ENCODE peak calls at places on chromosomes 16 and 17, in eight cellular contexts. A is A549; N is ovary; T is Karpas-422; Y is CD8-positive, alpha-beta memory T cell; F is AG10803; O is ascending aorta; E is epithelial cell of esophagus. S is an unnamed sample.

GRCh38 chr17:6376901-6377300 is 58.0 kb downstream of the AIPL1 start:
- DNase-seq in E (no peak), Y (no peak), O (no peak), N (no peak), T (no peak), A (no peak), F (no peak), S (no peak)

GRCh38 chr17:63932008-63932561 is at the start of gene CD79B:
- DNase-seq in N (no peak), F (no peak), T (peak), Y (peak), A (no peak), O (no peak), E (no peak), S (no peak)

GRCh38 chr17:79866791-79867190 is 27.6 kb upstream of the CBX4 start:
- DNase-seq in O (no peak), Y (no peak), A (no peak), F (no peak), E (no peak), N (no peak), T (no peak), S (no peak)

GRCh38 chr17:6589266-6589946 is 33.1 kb upstream of the PITPNM3 start:
- DNase-seq in Y (no peak), F (peak), A (no peak), T (no peak), E (no peak), N (no peak), O (no peak), S (no peak)

GRCh38 chr17:20053343-20053964 is 44.3 kb downstream of the SPECC1 start:
- DNase-seq in T (no peak), E (no peak), N (no peak), Y (no peak), O (no peak), A (no peak), F (no peak), S (no peak)

GRCh38 chr17:64455993-64456885 is 7.3 kb downstream of the MILR1 start:
- DNase-seq in Y (no peak), N (no peak), E (no peak), T (peak), F (no peak), A (no peak), O (no peak), S (no peak)

GRCh38 chr17:2070241-2071023 is 15.5 kb downstream of the HIC1 start:
- DNase-seq in Y (no peak), N (no peak), O (no peak), A (no peak), E (no peak), T (peak), F (no peak), S (no peak)

GRCh38 chr17:50029185-50029584 is 26.7 kb upstream of the ITGA3 start:
- DNase-seq in A (no peak), N (no peak), T (no peak), O (no peak), E (no peak), Y (no peak), F (no peak), S (no peak)

GRCh38 chr17:74368341-74369152 is 1.2 kb downstream of the GPR142 start:
- DNase-seq in T (peak), N (peak), E (peak), A (peak), F (peak), Y (peak), O (peak), S (peak)

GRCh38 chr17:77011173-77012011 is 129.4 kb upstream of the SEC14L1 start:
- DNase-seq in A (no peak), T (peak), F (peak), N (no peak), O (no peak), Y (peak), E (peak), S (no peak)

GRCh38 chr17:15263206-15263579 is 1.9 kb downstream of the PMP22 start:
- DNase-seq in F (peak), E (no peak), O (peak), A (peak), Y (no peak), T (no peak), N (peak), S (peak)

GRCh38 chr16:67546761-67547422 is 15.4 kb upstream of the CTCF start:
- DNase-seq in T (peak), N (peak), F (peak), Y (peak), O (peak), A (peak), E (peak), S (no peak)

GRCh38 chr17:74471341-74471740 is 4.9 kb downstream of the CD300A start:
- DNase-seq in T (no peak), F (no peak), O (no peak), Y (no peak), A (no peak), N (no peak), E (no peak), S (no peak)

GRCh38 chr17:10857976-10858375 is 20.1 kb upstream of the PIRT start:
- DNase-seq in A (no peak), E (no peak), T (no peak), N (no peak), O (no peak), Y (no peak), F (no peak), S (no peak)

GRCh38 chr16:54282202-54282922 is 4.2 kb downstream of the IRX3 start:
- DNase-seq in T (no peak), A (peak), Y (no peak), N (peak), E (peak), F (peak), O (peak), S (no peak)

GRCh38 chr17:47792979-47793378 is 28.6 kb downstream of the OSBPL7 start:
- DNase-seq in Y (no peak), A (no peak), T (no peak), O (no peak), N (no peak), F (no peak), E (no peak), S (no peak)

GRCh38 chr17:72192409-72193192 is 71.8 kb downstream of the SOX9 start:
- DNase-seq in F (peak), A (no peak), Y (no peak), E (peak), O (peak), N (no peak), T (no peak), S (peak)

GRCh38 chr16:89395150-89396142 is 94.9 kb downstream of the ANKRD11 start:
- DNase-seq in T (no peak), O (peak), E (peak), A (peak), Y (no peak), F (peak), N (peak), S (peak)

GRCh38 chr17:48730240-48730550 is 1.6 kb upstream of the HOXB13 start:
- DNase-seq in N (no peak), A (no peak), F (no peak), E (no peak), Y (no peak), T (no peak), O (no peak), S (no peak)

GRCh38 chr17:32783602-32784001 is 93.3 kb downstream of the MYO1D start:
- DNase-seq in O (no peak), N (no peak), T (peak), E (peak), F (peak), A (peak), Y (peak), S (no peak)

GRCh38 chr17:39739020-39739884 is 1.5 kb downstream of the GRB7 start:
- DNase-seq in A (peak), T (no peak), E (peak), N (no peak), Y (no peak), O (no peak), F (peak), S (no peak)
- H3K4me3 ChIP-seq in A (peak), T (no peak), E (peak), N (peak), Y (no peak), O (peak), F (peak), S (no peak)

GRCh38 chr16:85460983-85461813 is 151.9 kb upstream of the GSE1 start:
- DNase-seq in F (peak), N (peak), Y (no peak), O (no peak), T (no peak), E (peak), A (peak), S (peak)
- H3K4me3 ChIP-seq in F (no peak), N (no peak), Y (peak), O (peak), T (no peak), E (no peak), A (no peak), S (no peak)

DNA sequence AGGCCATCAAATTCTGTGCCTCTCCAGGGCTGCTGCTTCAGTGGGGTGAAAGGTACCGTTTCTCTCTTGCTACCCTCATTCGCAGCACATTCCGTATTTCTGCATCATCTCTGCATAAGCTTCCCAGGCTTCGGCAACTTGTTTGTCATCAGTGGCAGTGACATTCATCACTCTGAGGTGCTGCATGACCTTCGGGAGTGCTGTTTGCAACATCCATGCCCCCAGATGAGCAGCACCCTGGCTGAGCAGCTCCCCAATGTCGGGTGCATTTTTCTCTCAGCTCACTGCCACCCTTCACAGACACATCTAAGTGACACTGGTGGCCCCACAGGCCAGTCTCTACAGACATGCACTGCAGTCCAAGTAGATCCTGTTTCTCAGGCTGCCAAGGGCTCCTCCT is 3.8 kb downstream of the CREBBP start:
- DNase-seq in Y (no peak), N (no peak), O (peak), A (no peak), T (no peak), F (peak), E (peak), S (no peak)
- H3K4me3 ChIP-seq in Y (no peak), N (no peak), O (peak), A (no peak), T (no peak), F (peak), E (no peak), S (no peak)

GRCh38 chr17:44361292-44362055 is 2.2 kb downstream of the FAM171A2 start:
- DNase-seq in F (no peak), T (peak), E (no peak), N (no peak), A (no peak), O (no peak), Y (no peak), S (no peak)
- H3K4me3 ChIP-seq in F (no peak), T (no peak), E (no peak), N (no peak), A (no peak), O (no peak), Y (no peak), S (no peak)

DNA sequence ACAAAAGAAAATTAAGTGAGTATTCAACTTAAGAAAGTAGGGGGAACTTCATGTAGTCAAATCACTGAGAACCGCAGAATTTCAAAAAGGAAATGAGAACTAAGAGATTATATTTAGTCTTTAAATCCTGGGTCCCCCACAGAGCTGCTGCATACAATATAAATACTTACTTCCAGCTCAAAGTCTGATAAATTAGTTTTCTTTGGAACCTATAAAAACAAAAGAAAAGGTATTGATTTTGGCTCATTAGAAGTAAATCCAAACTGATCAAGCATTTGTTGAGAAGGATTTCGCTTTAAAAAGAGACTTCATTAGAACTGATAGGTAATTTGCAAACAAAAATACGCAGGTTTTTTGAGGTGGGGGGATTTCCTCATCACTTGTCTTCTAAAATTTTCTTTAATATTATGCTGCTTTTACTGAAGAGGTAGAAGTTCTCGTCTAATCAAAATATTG is 21.9 kb downstream of the PARN start:
- DNase-seq in N (no peak), Y (no peak), E (no peak), T (peak), F (no peak), O (no peak), A (no peak), S (no peak)
- H3K4me3 ChIP-seq in N (no peak), Y (no peak), E (no peak), T (peak), F (no peak), O (no peak), A (no peak), S (no peak)